ENCODE peak calls at places on chromosomes 7 and 10, in six cellular contexts. E is mesenchymal stem cell, Y is neuronal stem cell, B is IMR-90, C is H9, W is trophoblast cell. J is an unnamed sample.

GRCh38 chr10:119479048-119479394 is 63.5 kb downstream of the RGS10 start:
- DNase-seq in C (no peak), Y (no peak), E (peak), W (no peak), B (no peak), J (no peak)

GRCh38 chr7:146478975-146479492 is 362.4 kb downstream of the CNTNAP2 start:
- DNase-seq in C (no peak), Y (no peak), B (no peak), E (no peak), W (no peak), J (no peak)

GRCh38 chr10:51960494-51960895 is 261.1 kb upstream of the CSTF2T start:
- DNase-seq in W (no peak), B (peak), C (no peak), Y (peak), E (peak), J (no peak)

GRCh38 chr10:102645741-102646609 is 1.7 kb downstream of the TRIM8 start:
- DNase-seq in E (peak), Y (no peak), W (peak), B (peak), C (no peak), J (peak)

GRCh38 chr10:3774018-3774813 is 10.8 kb downstream of the KLF6 start:
- DNase-seq in Y (no peak), W (peak), E (peak), B (peak), C (peak), J (no peak)

GRCh38 chr10:94963901-94964300 is 25.4 kb downstream of the CYP2C9 start:
- DNase-seq in Y (peak), B (peak), W (peak), C (peak), E (peak), J (peak)

GRCh38 chr7:17043012-17043877 is 161.5 kb upstream of the AGR3 start:
- DNase-seq in B (peak), E (peak), W (no peak), Y (no peak), C (no peak), J (no peak)

GRCh38 chr7:134954197-134955082 is 31.9 kb upstream of the AGBL3 start:
- DNase-seq in C (no peak), Y (no peak), B (peak), E (peak), W (no peak), J (no peak)

GRCh38 chr7:46534593-46535271 is 613.7 kb upstream of the IGFBP3 start:
- DNase-seq in W (no peak), C (peak), B (peak), Y (peak), E (peak), J (peak)

GRCh38 chr7:7732566-7733290 is 14.3 kb upstream of the RPA3 start:
- DNase-seq in E (peak), C (no peak), Y (peak), W (no peak), B (peak), J (no peak)

GRCh38 chr10:86257683-86258082 is 108.9 kb downstream of the GRID1 start:
- DNase-seq in B (no peak), E (no peak), Y (no peak), C (no peak), W (no peak), J (peak)

GRCh38 chr10:12455774-12456173 is 106.4 kb downstream of the CAMK1D start:
- DNase-seq in C (no peak), E (peak), B (no peak), Y (no peak), W (no peak), J (no peak)

GRCh38 chr10:44193567-44194220 is 191.2 kb downstream of the CXCL12 start:
- DNase-seq in B (no peak), C (no peak), W (no peak), E (no peak), Y (no peak), J (no peak)

GRCh38 chr7:79646278-79646677 is 192.8 kb upstream of the MAGI2 start:
- DNase-seq in Y (no peak), W (no peak), B (no peak), C (no peak), E (no peak), J (no peak)

GRCh38 chr7:111029574-111030357 is 61.2 kb upstream of the LRRN3 start:
- DNase-seq in W (no peak), C (no peak), B (peak), E (peak), Y (no peak), J (no peak)

GRCh38 chr7:104366390-104366789 is 38.0 kb downstream of the LHFPL3 start:
- DNase-seq in B (no peak), C (no peak), W (no peak), E (no peak), Y (no peak), J (no peak)

GRCh38 chr7:103447073-103447960 is 1.3 kb upstream of the SLC26A5 start:
- DNase-seq in C (peak), E (peak), B (peak), W (peak), Y (peak), J (peak)

GRCh38 chr7:1086588-1087461 is 1.1 kb upstream of the GPER1 start:
- DNase-seq in E (peak), B (peak), W (peak), Y (peak), C (peak), J (peak)

GRCh38 chr10:93313798-93314197 is 168.3 kb downstream of the MYOF start:
- DNase-seq in W (no peak), B (no peak), C (no peak), E (no peak), Y (no peak), J (no peak)

GRCh38 chr7:138902156-138902555 is 79.0 kb downstream of the KIAA1549 start:
- DNase-seq in C (no peak), Y (no peak), B (no peak), E (no peak), W (no peak), J (no peak)

GRCh38 chr7:44382459-44383300 is 57.3 kb upstream of the CAMK2B start:
- DNase-seq in Y (no peak), W (no peak), B (peak), C (peak), E (peak), J (no peak)

GRCh38 chr7:92813390-92814024 is 22.9 kb downstream of the CDK6 start:
- DNase-seq in Y (no peak), E (peak), C (no peak), W (no peak), B (peak), J (no peak)

GRCh38 chr10:18455086-18455884 is 196.1 kb downstream of the NSUN6 start:
- DNase-seq in C (no peak), Y (no peak), W (peak), E (no peak), B (peak), J (no peak)

GRCh38 chr10:7449063-7449695 is 38.3 kb upstream of the SFMBT2 start:
- DNase-seq in C (no peak), E (no peak), B (no peak), Y (no peak), W (no peak), J (no peak)

GRCh38 chr10:46006219-46006618 is 24.2 kb downstream of the NCOA4 start:
- DNase-seq in Y (no peak), E (peak), B (peak), W (no peak), C (no peak), J (no peak)

GRCh38 chr7:47988496-47989386 is 9.3 kb upstream of the HUS1 start:
- DNase-seq in B (peak), W (peak), C (peak), Y (no peak), E (peak), J (no peak)

GRCh38 chr10:55348534-55348933 is 547.5 kb upstream of the PCDH15 start:
- DNase-seq in W (no peak), Y (no peak), B (no peak), E (no peak), C (no peak), J (no peak)

GRCh38 chr7:44380831-44381493 is 55.6 kb upstream of the CAMK2B start:
- DNase-seq in E (peak), W (no peak), C (peak), B (peak), Y (no peak), J (peak)

GRCh38 chr7:42606217-42606905 is 305.5 kb downstream of the C7orf25 start:
- DNase-seq in E (peak), W (no peak), Y (no peak), B (no peak), C (no peak), J (no peak)

GRCh38 chr7:7909376-7909775 is 59.2 kb upstream of the GLCCI1 start:
- DNase-seq in B (peak), Y (no peak), C (no peak), W (no peak), E (peak), J (no peak)

GRCh38 chr7:111400088-111400487 is 162.2 kb downstream of the IMMP2L start:
- DNase-seq in C (no peak), B (no peak), E (no peak), W (no peak), Y (no peak), J (no peak)

GRCh38 chr7:36048141-36048901 is 104.7 kb upstream of the EEPD1 start:
- DNase-seq in E (peak), B (peak), C (no peak), W (peak), Y (no peak), J (no peak)

GRCh38 chr10:17075510-17075909 is 54.1 kb downstream of the CUBN start:
- DNase-seq in C (no peak), Y (no peak), W (peak), B (peak), E (peak), J (no peak)

GRCh38 chr7:24381919-24382505 is 98.0 kb downstream of the NPY start:
- DNase-seq in W (no peak), E (peak), Y (no peak), B (no peak), C (no peak), J (no peak)

GRCh38 chr10:24811906-24812305 is 88.2 kb upstream of the ARHGAP21 start:
- DNase-seq in W (no peak), Y (no peak), E (no peak), B (no peak), C (no peak), J (no peak)

GRCh38 chr7:31690892-31691291 is 3.9 kb downstream of the PPP1R17 start:
- DNase-seq in Y (no peak), W (no peak), E (no peak), C (no peak), B (no peak), J (no peak)

GRCh38 chr7:22781230-22781711 is 41.4 kb downstream of the TOMM7 start:
- DNase-seq in W (peak), E (peak), Y (no peak), C (no peak), B (peak), J (no peak)

GRCh38 chr7:102140952-102141370 is 145.7 kb upstream of the SH2B2 start:
- DNase-seq in Y (no peak), E (no peak), C (no peak), B (no peak), W (no peak), J (no peak)

GRCh38 chr7:131235489-131236317 is 92.0 kb upstream of the MKLN1 start:
- DNase-seq in C (no peak), B (peak), Y (no peak), W (peak), E (peak), J (no peak)

GRCh38 chr10:72037811-72038210 is 50.5 kb downstream of the SPOCK2 start:
- DNase-seq in C (no peak), B (no peak), E (no peak), W (peak), Y (peak), J (no peak)
- H4K91ac ChIP-seq in C (no peak), B (no peak), E (no peak), W (peak), Y (no peak), J (no peak)

GRCh38 chr10:74750848-74751274 is 75.5 kb upstream of the KAT6B start:
- DNase-seq in E (no peak), B (no peak), C (no peak), Y (no peak), W (no peak), J (peak)

GRCh38 chr10:74748632-74749031 is 77.8 kb upstream of the KAT6B start:
- DNase-seq in W (no peak), C (no peak), B (no peak), E (no peak), Y (peak), J (no peak)

GRCh38 chr10:74743401-74743800 is 83.0 kb upstream of the KAT6B start:
- DNase-seq in W (no peak), E (no peak), B (no peak), Y (no peak), C (no peak), J (no peak)

GRCh38 chr10:74745449-74745848 is 81.0 kb upstream of the KAT6B start:
- DNase-seq in B (no peak), C (no peak), E (no peak), W (no peak), Y (no peak), J (no peak)

GRCh38 chr10:74746813-74747212 is 79.6 kb upstream of the KAT6B start:
- DNase-seq in W (no peak), C (no peak), Y (no peak), E (no peak), B (no peak), J (no peak)
- H4K91ac ChIP-seq in W (no peak), C (no peak), Y (no peak), E (no peak), B (no peak), J (no peak)

GRCh38 chr7:152103691-152104090 is 78.2 kb downstream of the GALNT11 start:
- DNase-seq in Y (no peak), W (no peak), B (no peak), C (no peak), E (no peak), J (no peak)

GRCh38 chr7:152107945-152108344 is 82.5 kb downstream of the GALNT11 start:
- DNase-seq in Y (no peak), W (no peak), E (no peak), C (no peak), B (no peak), J (no peak)

GRCh38 chr7:152105205-152105604 is 79.7 kb downstream of the GALNT11 start:
- DNase-seq in Y (no peak), C (no peak), E (no peak), W (no peak), B (no peak), J (no peak)

GRCh38 chr7:152106990-152107389 is 81.5 kb downstream of the GALNT11 start:
- DNase-seq in Y (no peak), B (peak), C (no peak), W (no peak), E (no peak), J (no peak)

GRCh38 chr7:152103066-152103465 is 77.6 kb downstream of the GALNT11 start:
- DNase-seq in Y (no peak), B (no peak), E (no peak), C (no peak), W (peak), J (no peak)
- H4K91ac ChIP-seq in Y (no peak), B (no peak), E (peak), C (no peak), W (no peak), J (no peak)

GRCh38 chr10:29102636-29103035 is 186.2 kb upstream of the LYZL1 start:
- DNase-seq in B (no peak), E (no peak), Y (no peak), W (no peak), C (no peak), J (no peak)
- H4K91ac ChIP-seq in B (no peak), E (no peak), Y (no peak), W (peak), C (no peak), J (no peak)